ENCODE peak calls at places on chromosome 3, in five cellular contexts. V is right lobe of liver, T is esophagus muscularis mucosa, C is heart left ventricle, K is body of pancreas. W is an unnamed sample.
A peak's percentile ranks its signal among the peaks of the same experiment; 100 is the strongest.

GRCh38 chr3:76403556-76403955 is 618.2 kb upstream of the ZNF717 start:
- DNase-seq in V (no peak), T (no peak), C (no peak), K (no peak), W (no peak)

GRCh38 chr3:177069514-177070329 is 127.6 kb downstream of the TBL1XR1 start:
- DNase-seq in V (no peak), T (no peak), C (no peak), K (no peak), W (no peak)

GRCh38 chr3:133136114-133137041 is 98.2 kb downstream of the TMEM108 start:
- DNase-seq in V (no peak), T (no peak), C (no peak), K (no peak), W (no peak)

GRCh38 chr3:54873059-54873695 is 54.7 kb downstream of the LRTM1 start:
- DNase-seq in V (no peak), T (no peak), C (no peak), K (no peak), W (no peak)

GRCh38 chr3:13251166-13251892 is 168.8 kb downstream of the NUP210 start:
- DNase-seq in V (peak; percentile 95), T (no peak), C (no peak), K (no peak), W (no peak)

GRCh38 chr3:172982731-172983364 is 158.2 kb downstream of the SPATA16 start:
- DNase-seq in V (no peak), T (no peak), C (no peak), K (no peak), W (no peak)

GRCh38 chr3:167330993-167331392 is 49.1 kb downstream of the ZBBX start:
- DNase-seq in V (no peak), T (no peak), C (no peak), K (no peak), W (no peak)

GRCh38 chr3:129690406-129690805 is 83.9 kb upstream of the PLXND1 start:
- DNase-seq in V (no peak), T (no peak), C (no peak), K (no peak), W (no peak)

GRCh38 chr3:179082416-179082815 is 10.8 kb upstream of the ZMAT3 start:
- DNase-seq in V (no peak), T (no peak), C (no peak), K (no peak), W (no peak)

GRCh38 chr3:3080309-3080708 is 29.9 kb downstream of the IL5RA start:
- DNase-seq in V (no peak), T (no peak), C (no peak), K (no peak), W (no peak)

GRCh38 chr3:32480596-32480995 is 22.1 kb downstream of the CMTM6 start:
- DNase-seq in V (no peak), T (no peak), C (no peak), K (no peak), W (no peak)

GRCh38 chr3:97872209-97873042 is 50.6 kb downstream of the CRYBG3 start:
- DNase-seq in V (no peak), T (no peak), C (no peak), K (no peak), W (peak; percentile 21)

GRCh38 chr3:107950413-107950812 is 140.4 kb downstream of the CD47 start:
- DNase-seq in V (no peak), T (no peak), C (no peak), K (no peak), W (no peak)

GRCh38 chr3:143975549-143976152 is 4.0 kb downstream of the DIPK2A start:
- DNase-seq in V (no peak), T (no peak), C (no peak), K (no peak), W (peak; percentile 19)

GRCh38 chr3:17941134-17941533 is 198.7 kb upstream of the TBC1D5 start:
- DNase-seq in V (no peak), T (no peak), C (no peak), K (no peak), W (no peak)

GRCh38 chr3:129315386-129315991 is 36.8 kb downstream of the HMCES start:
- DNase-seq in V (no peak), T (no peak), C (peak; percentile 53), K (peak; percentile 55), W (peak; percentile 63)

GRCh38 chr3:11212301-11212613 is 58.0 kb downstream of the HRH1 start:
- DNase-seq in V (peak; percentile 12), T (no peak), C (no peak), K (no peak), W (no peak)

GRCh38 chr3:143751643-143752178 is 96.6 kb downstream of the SLC9A9 start:
- DNase-seq in V (no peak), T (no peak), C (no peak), K (no peak), W (no peak)

GRCh38 chr3:39067286-39067685 is 15.5 kb downstream of the WDR48 start:
- DNase-seq in V (no peak), T (no peak), C (no peak), K (no peak), W (no peak)

GRCh38 chr3:149703474-149703873 is 45.6 kb upstream of the WWTR1 start:
- DNase-seq in V (no peak), T (no peak), C (no peak), K (no peak), W (no peak)

DNA sequence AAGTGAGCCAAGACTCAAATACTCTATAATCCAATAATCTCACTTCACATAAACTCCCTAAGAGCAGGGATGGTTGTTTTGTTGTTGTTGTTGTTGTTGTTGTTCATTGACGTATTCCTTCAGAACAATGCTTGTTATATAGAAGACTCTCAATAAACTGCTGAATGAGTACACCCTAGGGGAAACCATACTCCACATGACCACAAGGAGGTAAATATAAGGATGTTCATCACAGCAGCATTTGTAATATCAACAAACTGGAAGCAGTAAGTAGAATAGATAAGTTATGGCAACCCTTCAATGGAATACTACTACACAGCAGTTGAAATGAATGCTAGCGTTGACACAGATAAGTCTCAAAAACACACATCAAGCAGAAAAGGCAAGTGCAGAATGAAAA is 62.4 kb upstream of the STIMATE start:
- DNase-seq in V (no peak), T (no peak), C (no peak), K (no peak), W (no peak)
- TF ChIP-seq CTCF in V (no peak), T (no peak), C (no peak), K (no peak), W (no peak)

GRCh38 chr3:31240894-31241293 is 291.8 kb upstream of the STT3B start:
- DNase-seq in V (no peak), T (no peak), C (no peak), K (no peak), W (no peak)

GRCh38 chr3:31242026-31242455 is 290.7 kb upstream of the STT3B start:
- DNase-seq in V (no peak), T (no peak), C (no peak), K (no peak), W (no peak)

GRCh38 chr3:31242561-31242960 is 290.2 kb upstream of the STT3B start:
- DNase-seq in V (no peak), T (no peak), C (no peak), K (no peak), W (no peak)

GRCh38 chr3:31240466-31240865 is 292.3 kb upstream of the STT3B start:
- DNase-seq in V (no peak), T (no peak), C (no peak), K (no peak), W (no peak)

DNA sequence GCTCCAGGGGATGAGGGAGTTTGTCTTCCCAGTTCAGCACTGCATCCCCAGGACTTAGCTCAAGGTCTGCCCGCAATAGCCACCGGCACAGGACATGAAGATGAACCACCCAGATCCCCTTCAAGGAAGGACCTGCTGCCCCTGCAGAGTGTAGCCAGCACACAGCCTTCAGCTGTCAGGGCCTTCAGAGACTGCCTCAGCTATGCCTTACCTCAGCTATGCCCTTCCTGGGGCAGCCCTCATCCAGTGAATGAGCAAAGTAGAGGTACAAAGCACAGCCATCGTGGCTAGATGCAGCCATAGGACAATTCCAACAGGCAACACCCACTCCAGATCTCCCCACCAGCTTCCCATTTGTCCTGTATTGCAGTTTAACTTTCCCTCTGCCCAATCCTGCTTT is 291.2 kb upstream of the STT3B start:
- DNase-seq in V (no peak), T (no peak), C (no peak), K (no peak), W (no peak)
- TF ChIP-seq POLR2A in V (no peak), T (no peak), C (no peak), K (no peak), W (no peak)

GRCh38 chr3:194314669-194315068 is 36.5 kb downstream of the CPN2 start:
- DNase-seq in V (no peak), T (no peak), C (no peak), K (no peak), W (no peak)
- H3K27ac ChIP-seq in V (no peak overlapping the region), T (peak overlapping the region; percentile 67), C (peak overlapping the region; percentile 71), K (no peak overlapping the region), W (peak overlapping the region; percentile 41)

GRCh38 chr3:142705256-142705655 is 18.6 kb upstream of the TRPC1 start:
- DNase-seq in V (no peak), T (no peak), C (no peak), K (no peak), W (no peak)

GRCh38 chr3:142706308-142707127 is 17.3 kb upstream of the TRPC1 start:
- DNase-seq in V (no peak), T (no peak), C (no peak), K (no peak), W (no peak)

GRCh38 chr3:142709207-142709606 is 14.6 kb upstream of the TRPC1 start:
- DNase-seq in V (no peak), T (no peak), C (no peak), K (no peak), W (no peak)
- TF ChIP-seq CTCF in V (no peak), T (no peak), C (no peak), K (no peak), W (no peak)

GRCh38 chr3:65597225-65597951 is 441.3 kb downstream of the MAGI1 start:
- DNase-seq in V (no peak), T (no peak), C (peak; percentile 50), K (peak; percentile 47), W (no peak)
- TF ChIP-seq POLR2A in V (no peak), T (no peak), C (no peak), K (no peak), W (no peak)

GRCh38 chr3:53113293-53114010 is 16.8 kb downstream of the RFT1 start:
- DNase-seq in V (peak; percentile 68), T (no peak), C (peak; percentile 83), K (no peak), W (peak; percentile 92)

GRCh38 chr3:53109190-53109589 is 21.0 kb downstream of the RFT1 start:
- DNase-seq in V (no peak), T (no peak), C (no peak), K (no peak), W (no peak)

GRCh38 chr3:53114011-53114400 is 16.2 kb downstream of the RFT1 start:
- DNase-seq in V (peak; percentile 79), T (peak; percentile 96), C (peak; percentile 83), K (peak; percentile 85), W (peak; percentile 82)

GRCh38 chr3:53114412-53115074 is 15.7 kb downstream of the RFT1 start:
- DNase-seq in V (no peak), T (no peak), C (no peak), K (no peak), W (no peak)

GRCh38 chr3:53109822-53110771 is 20.1 kb downstream of the RFT1 start:
- DNase-seq in V (no peak), T (no peak), C (no peak), K (peak; percentile 32), W (peak; percentile 86)
- H3K27ac ChIP-seq in V (no peak overlapping the region), T (peak overlapping the region; percentile 67), C (peak overlapping the region; percentile 70), K (no peak overlapping the region), W (peak overlapping the region; percentile 38)